ENCODE peak calls at places on chromosomes 4 and X, in seven cellular contexts. H is tibial nerve; G is endodermal cell; D is progenitor cell of endocrine pancreas; T is BJ; X is CD4-positive, alpha-beta T cell; M is kidney epithelial cell. J is an unnamed sample.

GRCh38 chr4:70927502-70928139 is 25.5 kb downstream of the MOB1B start:
- DNase-seq in H (no peak), G (no peak), D (no peak), T (no peak), X (no peak), M (no peak), J (no peak)

GRCh38 chr4:174244441-174244840 is 39.0 kb downstream of the FBXO8 start:
- DNase-seq in H (no peak), G (no peak), D (no peak), T (no peak), X (no peak), M (no peak), J (no peak)

GRCh38 chr4:68299492-68300457 is 50.1 kb downstream of the YTHDC1 start:
- DNase-seq in H (no peak), G (no peak), D (no peak), T (no peak), X (no peak), M (no peak), J (no peak)

GRCh38 chrX:110786486-110786885 is 9.1 kb downstream of the CHRDL1 start:
- DNase-seq in H (no peak), G (no peak), D (no peak), T (peak; percentile 37), X (no peak), M (peak; percentile 19), J (no peak)

GRCh38 chr4:46946914-46947313 is 37.9 kb upstream of the COX7B2 start:
- DNase-seq in H (no peak), G (no peak), D (no peak), T (no peak), X (no peak), M (no peak), J (no peak)

GRCh38 chr4:184039963-184040383 is 134.9 kb downstream of the STOX2 start:
- DNase-seq in H (no peak), G (no peak), D (no peak), T (no peak), X (no peak), M (no peak), J (no peak)

GRCh38 chr4:98623126-98623802 is 35.1 kb downstream of the TSPAN5 start:
- DNase-seq in H (no peak), G (no peak), D (no peak), T (no peak), X (no peak), M (no peak), J (no peak)

GRCh38 chr4:110198472-110199419 is at the start of gene ELOVL6:
- DNase-seq in H (peak; percentile 56), G (peak; percentile 95), D (peak; percentile 36), T (no peak), X (peak; percentile 6), M (no peak), J (no peak)

GRCh38 chr4:89640620-89641366 is 196.2 kb downstream of the SNCA start:
- DNase-seq in H (no peak), G (peak; percentile 95), D (peak; percentile 60), T (no peak), X (no peak), M (peak; percentile 16), J (no peak)

GRCh38 chrX:55801811-55802210 is 84.3 kb downstream of the RRAGB start:
- DNase-seq in H (no peak), G (no peak), D (no peak), T (no peak), X (no peak), M (no peak), J (no peak)

GRCh38 chr4:17166954-17167353 is 268.5 kb upstream of the LDB2 start:
- DNase-seq in H (no peak), G (no peak), D (no peak), T (no peak), X (no peak), M (no peak), J (no peak)

GRCh38 chr4:38132843-38133662 is 172.9 kb downstream of the PTTG2 start:
- DNase-seq in H (no peak), G (no peak), D (no peak), T (no peak), X (no peak), M (no peak), J (no peak)

GRCh38 chr4:55819634-55820033 is at the start of gene EXOC1L:
- DNase-seq in H (no peak), G (peak; percentile 95), D (peak; percentile 17), T (no peak), X (no peak), M (no peak), J (no peak)

GRCh38 chr4:36043241-36043640 is 201.1 kb downstream of the ARAP2 start:
- DNase-seq in H (no peak), G (no peak), D (no peak), T (no peak), X (no peak), M (no peak), J (no peak)

GRCh38 chr4:149345424-149345823 is 470.2 kb downstream of the IQCM start:
- DNase-seq in H (no peak), G (no peak), D (no peak), T (no peak), X (no peak), M (no peak), J (no peak)

GRCh38 chrX:26653050-26653449 is 437.1 kb downstream of the MAGEB5 start:
- DNase-seq in H (no peak), G (no peak), D (no peak), T (no peak), X (no peak), M (no peak), J (no peak)

GRCh38 chr4:98586231-98586630 is 72.2 kb downstream of the TSPAN5 start:
- DNase-seq in H (no peak), G (no peak), D (no peak), T (no peak), X (no peak), M (no peak), J (no peak)

GRCh38 chr4:76943790-76944189 is 5.8 kb upstream of the SEPTIN11 start:
- DNase-seq in H (no peak), G (no peak), D (no peak), T (no peak), X (no peak), M (no peak), J (no peak)

GRCh38 chr4:62260256-62260655 is 1060.1 kb downstream of the ADGRL3 start:
- DNase-seq in H (no peak), G (peak; percentile 51), D (no peak), T (no peak), X (no peak), M (no peak), J (no peak)

DNA sequence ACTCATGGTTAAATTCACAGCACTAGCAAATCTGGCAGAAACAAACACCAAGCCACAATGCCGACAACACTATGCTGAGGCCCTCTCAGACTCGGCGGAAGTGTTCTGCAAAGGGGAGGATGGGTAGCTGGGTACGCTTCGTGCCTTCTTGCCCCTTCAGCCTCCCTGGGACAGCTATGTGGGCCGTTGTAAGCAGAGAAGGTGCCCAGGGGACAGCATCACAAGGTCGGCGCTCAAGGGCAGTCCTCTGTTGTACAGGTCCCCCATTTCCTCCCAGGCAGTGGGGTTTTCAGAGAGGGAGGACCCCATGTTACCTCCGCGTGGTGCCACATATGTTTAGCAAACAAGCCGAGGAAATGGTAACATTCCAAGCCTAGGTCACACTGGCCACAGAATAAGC is 173.6 kb downstream of the AFAP1 start:
- DNase-seq in H (no peak), G (no peak), D (no peak), T (no peak), X (no peak), M (no peak), J (no peak)
- TF ChIP-seq CTCF in H (no peak), G (no peak), D (no peak), T (no peak), X (no peak), M (no peak), J (no peak)

GRCh38 chr4:137198791-137199190 is 333.5 kb downstream of the PCDH18 start:
- DNase-seq in H (no peak), G (no peak), D (no peak), T (no peak), X (no peak), M (no peak), J (no peak)

DNA sequence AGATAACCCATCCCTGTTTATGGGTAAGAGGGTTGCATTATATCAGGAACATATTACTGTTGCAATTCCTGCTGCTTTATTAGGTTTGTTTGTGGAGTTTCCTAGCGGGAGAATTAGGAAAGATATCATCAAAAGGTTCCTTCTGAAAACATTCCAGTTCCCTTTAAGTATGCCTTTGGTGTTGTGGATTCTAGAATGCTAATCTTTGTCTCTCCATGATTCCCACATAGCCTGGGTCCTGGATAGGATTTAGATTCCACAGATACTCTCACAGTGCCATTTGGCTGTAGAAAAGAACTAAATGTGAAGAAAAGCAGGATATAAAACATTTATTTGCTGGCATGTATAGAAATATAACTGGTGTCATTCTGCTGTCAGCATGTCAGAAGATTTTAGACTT is 338.7 kb downstream of the PCDH18 start:
- DNase-seq in H (no peak), G (no peak), D (no peak), T (no peak), X (no peak), M (no peak), J (no peak)
- TF ChIP-seq CTCF in H (no peak), G (no peak), D (no peak), T (no peak), X (no peak), M (no peak), J (no peak)

GRCh38 chrX:413322-414201 is 26.9 kb upstream of the PPP2R3B start:
- DNase-seq in H (no peak), G (peak; percentile 87), D (no peak), T (no peak), X (no peak), M (no peak), J (no peak)
- TF ChIP-seq CTCF in H (no peak), G (peak; percentile 56), D (peak; percentile 12), T (peak; percentile 35), X (no peak), M (no peak), J (no peak)

GRCh38 chr4:54320826-54321320 is 91.8 kb downstream of the PDGFRA start:
- DNase-seq in H (no peak), G (no peak), D (no peak), T (no peak), X (no peak), M (no peak), J (no peak)

GRCh38 chr4:54317690-54318089 is 88.6 kb downstream of the PDGFRA start:
- DNase-seq in H (no peak), G (no peak), D (no peak), T (no peak), X (no peak), M (no peak), J (no peak)

GRCh38 chr4:54318904-54319303 is 89.8 kb downstream of the PDGFRA start:
- DNase-seq in H (no peak), G (peak; percentile 68), D (no peak), T (no peak), X (no peak), M (no peak), J (no peak)

DNA sequence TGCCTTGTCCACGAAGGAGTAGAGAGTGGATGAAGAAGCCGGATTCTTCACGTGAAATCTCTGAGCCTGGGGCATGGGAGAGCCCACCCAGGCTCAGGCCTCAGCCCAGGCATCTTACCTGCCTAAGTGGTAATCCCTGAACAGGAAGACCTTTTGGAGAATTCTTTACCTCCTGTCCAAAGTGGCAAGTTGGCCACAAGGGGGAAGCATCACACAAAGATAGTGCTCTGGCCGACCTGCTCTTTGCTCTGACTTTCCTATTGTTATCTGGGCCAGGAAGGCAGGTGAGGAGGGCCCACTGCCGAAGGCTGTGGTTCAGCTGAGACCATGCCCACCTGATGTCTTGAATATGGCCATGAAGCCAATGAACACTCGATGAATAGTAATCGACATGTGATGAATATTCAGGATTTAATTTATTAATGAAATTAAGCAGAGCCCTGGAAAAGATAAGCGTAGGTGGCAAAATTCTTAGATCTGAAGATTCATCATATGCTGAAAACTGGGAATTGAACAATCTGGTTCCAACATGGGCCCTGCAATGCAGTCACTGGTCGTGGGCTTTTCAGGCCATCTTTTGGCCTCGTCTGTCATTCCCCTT is 93.8 kb downstream of the PDGFRA start:
- DNase-seq in H (peak; percentile 73), G (peak; percentile 92), D (peak; percentile 67), T (no peak), X (peak; percentile 35), M (peak; percentile 9), J (peak; percentile 43)
- TF ChIP-seq CTCF in H (peak; percentile 64), G (peak; percentile 93), D (peak; percentile 85), T (peak; percentile 78), X (peak; percentile 42), M (peak; percentile 60), J (no peak)

J was measured in omental fat pad.